ENCODE peak calls at places on chromosome 16, in five cellular contexts. P is keratinocyte; V is activated T-cell treated with anti-CD3 and anti-CD28 coated beads, Interleukin-2, amount 50 U/mL, for 72 hours; N is AG04450; B is esophagus squamous epithelium. K is an unnamed sample.

GRCh38 chr16:84326545-84326944 is 31.9 kb downstream of the WFDC1 start:
- DNase-seq in P (no peak), V (no peak), N (no peak), B (no peak), K (no peak)

GRCh38 chr16:31185339-31185738 is 5.4 kb downstream of the FUS start:
- DNase-seq in P (no peak), V (no peak), N (no peak), B (no peak), K (no peak)

GRCh38 chr16:19356024-19356952 is 61.4 kb upstream of the TMC5 start:
- DNase-seq in P (no peak), V (no peak), N (no peak), B (no peak), K (peak)

GRCh38 chr16:76193851-76194620 is 83.2 kb upstream of the CNTNAP4 start:
- DNase-seq in P (no peak), V (no peak), N (no peak), B (no peak), K (no peak)

GRCh38 chr16:68444058-68444657 is 4.2 kb downstream of the SMPD3 start:
- DNase-seq in P (no peak), V (no peak), N (no peak), B (no peak), K (no peak)

GRCh38 chr16:27802664-27803450 is 252.9 kb downstream of the KATNIP start:
- DNase-seq in P (no peak), V (no peak), N (no peak), B (no peak), K (no peak)

GRCh38 chr16:29645699-29646187 is 17.3 kb upstream of the SPN start:
- DNase-seq in P (no peak), V (no peak), N (no peak), B (no peak), K (no peak)

GRCh38 chr16:50475170-50475569 is 73.0 kb upstream of the NKD1 start:
- DNase-seq in P (no peak), V (no peak), N (no peak), B (no peak), K (no peak)

GRCh38 chr16:72739577-72739976 is 308.4 kb downstream of the ZFHX3 start:
- DNase-seq in P (no peak), V (no peak), N (no peak), B (no peak), K (no peak)

GRCh38 chr16:9797306-9797705 is 384.9 kb downstream of the GRIN2A start:
- DNase-seq in P (peak), V (no peak), N (no peak), B (no peak), K (no peak)

GRCh38 chr16:797120-797420 is 3.5 kb downstream of the GNG13 start:
- DNase-seq in P (no peak), V (peak), N (no peak), B (no peak), K (no peak)

GRCh38 chr16:79169239-79169638 is 431.3 kb downstream of the MAF start:
- DNase-seq in P (no peak), V (peak), N (no peak), B (no peak), K (peak)

GRCh38 chr16:51184702-51185433 is 33.8 kb upstream of the SALL1 start:
- DNase-seq in P (no peak), V (no peak), N (no peak), B (no peak), K (no peak)

GRCh38 chr16:52077656-52078055 is 469.3 kb downstream of the TOX3 start:
- DNase-seq in P (no peak), V (no peak), N (no peak), B (no peak), K (no peak)

GRCh38 chr16:10048850-10049249 is 133.4 kb downstream of the GRIN2A start:
- DNase-seq in P (no peak), V (no peak), N (no peak), B (no peak), K (no peak)

GRCh38 chr16:63617047-63617989 is 1504.5 kb downstream of the CDH11 start:
- DNase-seq in P (no peak), V (no peak), N (no peak), B (no peak), K (no peak)

GRCh38 chr16:15952265-15952711 is 2.9 kb downstream of the ABCC1 start:
- DNase-seq in P (no peak), V (no peak), N (no peak), B (no peak), K (peak)

K was measured in T-helper 2 cell treated with Interferon-gamma antibody and Interleukin-4, amounts not matched to agents 5 μg/mL and 100 μg/mL, for 36 hours.